ENCODE peak calls at places on chromosomes 12 and 14, in six cellular contexts. Y is Panc1; H is right lobe of liver; J is CD4-positive, alpha-beta T cell; N is central memory CD4-positive, alpha-beta T cell; W is C1 segment of cervical spinal cord. U is an unnamed sample.

GRCh38 chr14:90536092-90536491 is 139.3 kb downstream of the CALM1 start:
- DNase-seq in N (no peak), J (no peak), Y (no peak), H (peak), W (peak), U (peak)

GRCh38 chr12:96879301-96879700 is 27.8 kb upstream of the NEDD1 start:
- DNase-seq in H (no peak), Y (no peak), W (no peak), J (no peak), N (no peak), U (no peak)

GRCh38 chr12:105275997-105276760 is 40.2 kb upstream of the APPL2 start:
- DNase-seq in W (no peak), J (no peak), H (no peak), Y (no peak), N (no peak), U (no peak)

GRCh38 chr12:105368047-105368646 is 37.7 kb downstream of the C12orf75 start:
- DNase-seq in W (no peak), J (no peak), N (no peak), H (no peak), Y (no peak), U (no peak)

GRCh38 chr12:108193493-108193892 is 64.4 kb downstream of the WSCD2 start:
- DNase-seq in N (no peak), H (no peak), J (no peak), Y (no peak), W (no peak), U (no peak)

GRCh38 chr14:35223927-35224326 is 68.3 kb upstream of the PSMA6 start:
- DNase-seq in W (no peak), H (no peak), N (no peak), J (no peak), Y (no peak), U (no peak)

GRCh38 chr14:75292886-75293285 is 14.3 kb downstream of the FOS start:
- DNase-seq in H (no peak), N (no peak), Y (no peak), W (no peak), J (no peak), U (peak)

GRCh38 chr12:88579572-88579940 is 715 bp downstream of the KITLG start:
- DNase-seq in Y (no peak), N (no peak), W (peak), H (peak), J (no peak), U (peak)

GRCh38 chr14:50342211-50343080 is 30.3 kb downstream of the DMAC2L start:
- DNase-seq in J (peak), W (peak), H (peak), N (no peak), Y (no peak), U (peak)

GRCh38 chr14:57889245-57889644 is 23.4 kb upstream of the SLC35F4 start:
- DNase-seq in N (no peak), J (no peak), Y (no peak), H (no peak), W (peak), U (no peak)

GRCh38 chr12:25115677-25116076 is 79.3 kb downstream of the DNAI7 start:
- DNase-seq in H (no peak), N (no peak), J (no peak), Y (no peak), W (no peak), U (no peak)

GRCh38 chr14:65229431-65230286 is 127.3 kb upstream of the MAX start:
- DNase-seq in Y (no peak), J (peak), W (peak), H (peak), N (peak), U (peak)

GRCh38 chr12:92421701-92422100 is 276.1 kb upstream of the BTG1 start:
- DNase-seq in H (no peak), J (no peak), Y (no peak), W (no peak), N (no peak), U (no peak)

GRCh38 chr14:104795781-104796681 is 483 bp upstream of the AKT1 start:
- DNase-seq in Y (no peak), N (peak), J (peak), W (peak), H (peak), U (no peak)